ENCODE peak calls at places on chromosome 11, in four cellular contexts. C, J, X and G are unnamed samples.

GRCh38 chr11:46075928-46076327 is 45.3 kb downstream of the PHF21A start:
- DNase-seq in C (no peak), J (no peak), X (no peak), G (no peak)

GRCh38 chr11:725624-726202 is 19.7 kb downstream of the EPS8L2 start:
- DNase-seq in C (no peak), J (no peak), X (no peak), G (no peak)

GRCh38 chr11:62774407-62774806 is 3.2 kb downstream of the TAF6L start:
- DNase-seq in C (no peak), J (no peak), X (no peak), G (no peak)

GRCh38 chr11:4093519-4094347 is 866 bp upstream of the RRM1 start:
- DNase-seq in C (no peak), J (no peak), X (peak; percentile 4), G (no peak)

GRCh38 chr11:19474211-19474610 is 233.5 kb upstream of the E2F8 start:
- DNase-seq in C (no peak), J (no peak), X (no peak), G (no peak)

GRCh38 chr11:125268611-125269010 is 104.1 kb downstream of the PKNOX2 start:
- DNase-seq in C (no peak), J (no peak), X (no peak), G (no peak)

GRCh38 chr11:32809313-32809712 is 14.9 kb upstream of the CCDC73 start:
- DNase-seq in C (peak; percentile 6), J (peak; percentile 90), X (peak; percentile 79), G (peak; percentile 60)

GRCh38 chr11:60989108-60989650 is 17.7 kb downstream of the CD6 start:
- DNase-seq in C (no peak), J (no peak), X (no peak), G (no peak)

GRCh38 chr11:77144196-77144853 is 16.3 kb downstream of the MYO7A start:
- DNase-seq in C (no peak), J (no peak), X (no peak), G (no peak)

GRCh38 chr11:75633409-75634011 is 35.3 kb downstream of the MAP6 start:
- DNase-seq in C (no peak), J (no peak), X (no peak), G (no peak)

GRCh38 chr11:92580931-92581330 is 356.3 kb downstream of the FAT3 start:
- DNase-seq in C (no peak), J (no peak), X (no peak), G (no peak)

GRCh38 chr11:12253843-12254281 is 123.5 kb upstream of the PARVA start:
- DNase-seq in C (no peak), J (no peak), X (no peak), G (no peak)